ENCODE peak calls at places on chromosome 1, in four cellular contexts. A, C, J and S are unnamed samples.

GRCh38 chr1:114295321-114295720 is 141.7 kb upstream of the SYT6 start:
- DNase-seq in A (no peak), C (no peak), J (no peak), S (no peak)

GRCh38 chr1:180951186-180951745 is 38.6 kb downstream of the KIAA1614 start:
- DNase-seq in A (no peak), C (no peak), J (no peak), S (no peak)

GRCh38 chr1:186829679-186830587 is 1.2 kb downstream of the PLA2G4A start:
- DNase-seq in A (no peak), C (no peak), J (no peak), S (no peak)

GRCh38 chr1:94413311-94413710 is 4.9 kb upstream of the ABCD3 start:
- DNase-seq in A (no peak), C (no peak), J (no peak), S (no peak)

GRCh38 chr1:238581332-238581731 is 690.6 kb upstream of the ZP4 start:
- DNase-seq in A (no peak), C (no peak), J (no peak), S (no peak)

GRCh38 chr1:66769512-66770229 is 17.4 kb downstream of the DYNLT5 start:
- DNase-seq in A (no peak), C (no peak), J (no peak), S (no peak)

GRCh38 chr1:85553416-85553815 is 27.1 kb upstream of the CCN1 start:
- DNase-seq in A (no peak), C (no peak), J (no peak), S (no peak)

GRCh38 chr1:154434346-154435075 is 29.4 kb downstream of the IL6R start:
- DNase-seq in A (no peak), C (no peak), J (no peak), S (peak)

GRCh38 chr1:173002891-173003582 is 47.7 kb downstream of the TNFSF18 start:
- DNase-seq in A (no peak), C (no peak), J (no peak), S (no peak)

GRCh38 chr1:230300322-230301301 is 125.5 kb downstream of the PGBD5 start:
- DNase-seq in A (no peak), C (no peak), J (no peak), S (no peak)

GRCh38 chr1:77281491-77282186 is at the start of gene AK5:
- DNase-seq in A (no peak), C (no peak), J (peak), S (no peak)

GRCh38 chr1:221230605-221231004 is 351.4 kb downstream of the HLX start:
- DNase-seq in A (no peak), C (no peak), J (no peak), S (no peak)

GRCh38 chr1:11790880-11791715 is 14.7 kb downstream of the MTHFR start:
- DNase-seq in A (no peak), C (no peak), J (no peak), S (peak)

GRCh38 chr1:17301767-17302166 is 6.2 kb upstream of the PADI4 start:
- DNase-seq in A (no peak), C (no peak), J (no peak), S (no peak)

GRCh38 chr1:176857632-176858031 is 306.9 kb downstream of the ASTN1 start:
- DNase-seq in A (no peak), C (no peak), J (no peak), S (no peak)

GRCh38 chr1:225866061-225866844 is 15.9 kb downstream of the TMEM63A start:
- DNase-seq in A (no peak), C (no peak), J (no peak), S (no peak)

GRCh38 chr1:46650491-46650890 is 17.7 kb downstream of the ATPAF1 start:
- DNase-seq in A (no peak), C (no peak), J (no peak), S (no peak)

GRCh38 chr1:6899141-6899540 is 113.9 kb downstream of the CAMTA1 start:
- DNase-seq in A (no peak), C (no peak), J (no peak), S (no peak)

GRCh38 chr1:96366516-96366915 is 355.1 kb upstream of the PTBP2 start:
- DNase-seq in A (no peak), C (no peak), J (no peak), S (no peak)

GRCh38 chr1:58398714-58399113 is 147.8 kb downstream of the OMA1 start:
- DNase-seq in A (no peak), C (no peak), J (peak), S (no peak)

GRCh38 chr1:8660455-8660854 is 157.0 kb downstream of the RERE start:
- DNase-seq in A (no peak), C (no peak), J (no peak), S (no peak)

GRCh38 chr1:70745199-70745598 is 302.4 kb downstream of the PTGER3 start:
- DNase-seq in A (peak), C (no peak), J (no peak), S (no peak)

GRCh38 chr1:4086921-4087320 is 186.8 kb upstream of the C1orf174 start:
- DNase-seq in A (no peak), C (no peak), J (no peak), S (no peak)

GRCh38 chr1:179105393-179105792 is 23.5 kb downstream of the TOR3A start:
- DNase-seq in A (peak), C (no peak), J (peak), S (peak)

GRCh38 chr1:119954476-119955422 is 58.4 kb upstream of the ADAM30 start:
- DNase-seq in A (no peak), C (no peak), J (no peak), S (no peak)

GRCh38 chr1:186102559-186103148 is 272.4 kb downstream of the TPR start:
- DNase-seq in A (no peak), C (no peak), J (no peak), S (no peak)

GRCh38 chr1:183580281-183580682 is 10.0 kb downstream of the NCF2 start:
- DNase-seq in A (no peak), C (no peak), J (no peak), S (no peak)

GRCh38 chr1:81714636-81715035 is 86.1 kb upstream of the ADGRL2 start:
- DNase-seq in A (no peak), C (no peak), J (no peak), S (no peak)

GRCh38 chr1:16436946-16437474 is at the start of gene SPATA21:
- DNase-seq in A (no peak), C (no peak), J (no peak), S (no peak)

GRCh38 chr1:30194046-30194619 is 529.3 kb downstream of the MATN1 start:
- DNase-seq in A (no peak), C (no peak), J (no peak), S (no peak)

GRCh38 chr1:18951818-18952391 is 4.6 kb downstream of the IFFO2 start:
- DNase-seq in A (no peak), C (peak), J (no peak), S (no peak)

GRCh38 chr1:175188936-175189335 is 3.6 kb downstream of the KIAA0040 start:
- DNase-seq in A (no peak), C (peak), J (no peak), S (no peak)

GRCh38 chr1:27519341-27520258 is 29.6 kb upstream of the WASF2 start:
- DNase-seq in A (no peak), C (no peak), J (no peak), S (no peak)

GRCh38 chr1:156641761-156642264 is at the start of gene BCAN:
- DNase-seq in A (no peak), C (no peak), J (peak), S (no peak)

GRCh38 chr1:18725231-18725895 is 94.7 kb downstream of the PAX7 start:
- DNase-seq in A (no peak), C (no peak), J (no peak), S (no peak)

GRCh38 chr1:22761821-22762220 is 51.2 kb downstream of the EPHB2 start:
- DNase-seq in A (no peak), C (no peak), J (no peak), S (no peak)

GRCh38 chr1:161440312-161440894 is 64.9 kb upstream of the FCGR2A start:
- DNase-seq in A (peak), C (peak), J (peak), S (peak)

GRCh38 chr1:200488375-200489165 is 78.7 kb upstream of the ZNF281 start:
- DNase-seq in A (peak), C (peak), J (peak), S (peak)
- TF ChIP-seq CBX5 in A (no peak), C (no peak), J (no peak), S (no peak)

GRCh38 chr1:247746391-247746935 is 1.5 kb downstream of the OR14A2 start:
- DNase-seq in A (no peak), C (no peak), J (no peak), S (no peak)
- TF ChIP-seq CBX5 in A (no peak), C (no peak), J (no peak), S (no peak)

GRCh38 chr1:33286451-33287185 is 30.3 kb downstream of the ZNF362 start:
- DNase-seq in A (no peak), C (no peak), J (no peak), S (no peak)

GRCh38 chr1:33289858-33290154 is 31.1 kb downstream of the A3GALT2 start:
- DNase-seq in A (no peak), C (no peak), J (no peak), S (no peak)

GRCh38 chr1:33292726-33293340 is 28.1 kb downstream of the A3GALT2 start:
- DNase-seq in A (no peak), C (no peak), J (no peak), S (no peak)

GRCh38 chr1:33294071-33295010 is 26.6 kb downstream of the A3GALT2 start:
- DNase-seq in A (no peak), C (no peak), J (no peak), S (no peak)

GRCh38 chr1:33288976-33289857 is 31.7 kb downstream of the A3GALT2 start:
- DNase-seq in A (no peak), C (no peak), J (no peak), S (no peak)
- TF ChIP-seq CBX5 in A (no peak), C (no peak), J (no peak), S (no peak)

GRCh38 chr1:107529511-107530149 is 388.8 kb downstream of the NTNG1 start:
- DNase-seq in A (peak), C (peak), J (no peak), S (peak)
- TF ChIP-seq CBX5 in A (no peak), C (no peak), J (no peak), S (no peak)

GRCh38 chr1:168086438-168086837 is 50.3 kb downstream of the GPR161 start:
- DNase-seq in A (no peak), C (no peak), J (no peak), S (no peak)
- TF ChIP-seq CBX5 in A (no peak), C (no peak), J (no peak), S (no peak)

DNA sequence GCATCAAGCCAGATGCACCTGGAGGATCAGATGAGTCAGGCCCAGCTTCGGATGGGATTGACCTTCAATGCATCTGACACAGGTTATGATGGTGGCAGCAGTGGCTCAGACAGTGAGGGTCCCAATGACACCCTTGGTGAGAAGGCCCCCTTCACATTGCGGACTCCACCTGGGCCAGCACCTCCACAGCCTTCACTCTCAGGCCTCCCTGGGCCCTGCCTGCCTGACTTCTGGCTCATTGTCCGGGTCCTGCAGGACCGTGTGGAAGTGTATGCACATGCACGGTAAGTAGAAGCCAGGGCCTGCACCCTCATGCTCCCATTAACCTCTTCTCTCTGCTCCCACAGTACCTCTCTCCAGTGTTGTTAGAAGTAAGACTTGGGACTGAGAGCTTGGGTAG is 20.8 kb downstream of the HYI start:
- DNase-seq in A (no peak), C (no peak), J (no peak), S (no peak)
- TF ChIP-seq CBX5 in A (no peak), C (no peak), J (no peak), S (no peak)